ENCODE peak calls at places on chromosomes 4 and X, in seven cellular contexts. L is activated naive CD4-positive, alpha-beta T cell; Z is HL-60; E is effector memory CD8-positive, alpha-beta T cell; T is mucosa of gallbladder; C is HEK293T; O is dermis microvascular lymphatic vessel endothelial cell. I is an unnamed sample.

GRCh38 chr4:147247577-147247976 is 233.3 kb upstream of the EDNRA start:
- DNase-seq in L (no peak), Z (no peak), E (no peak), T (no peak), C (no peak), O (no peak), I (no peak)

GRCh38 chr4:137768196-137768595 is 235.9 kb upstream of the PCDH18 start:
- DNase-seq in L (no peak), Z (peak; percentile 6), E (no peak), T (no peak), C (no peak), O (no peak), I (no peak)

GRCh38 chrX:64977830-64978229 is 1.6 kb upstream of the ZC4H2 start:
- DNase-seq in L (no peak), Z (no peak), E (no peak), T (no peak), C (no peak), O (no peak), I (no peak)

GRCh38 chrX:11976663-11977062 is 161.6 kb upstream of the FRMPD4 start:
- DNase-seq in L (no peak), Z (no peak), E (no peak), T (no peak), C (no peak), O (no peak), I (no peak)

GRCh38 chrX:8815460-8816065 is 14.4 kb upstream of the FAM9A start:
- DNase-seq in L (no peak), Z (peak; percentile 4), E (peak; percentile 23), T (peak; percentile 34), C (peak; percentile 48), O (peak; percentile 36), I (peak; percentile 16)

GRCh38 chr4:7419961-7420660 is 14.6 kb downstream of the PSAPL1 start:
- DNase-seq in L (no peak), Z (no peak), E (no peak), T (no peak), C (no peak), O (no peak), I (no peak)

GRCh38 chr4:676871-677235 is 2.5 kb downstream of the MYL5 start:
- DNase-seq in L (no peak), Z (no peak), E (no peak), T (no peak), C (no peak), O (no peak), I (no peak)

GRCh38 chr4:21452931-21453330 is 495.6 kb downstream of the KCNIP4 start:
- DNase-seq in L (no peak), Z (no peak), E (no peak), T (no peak), C (no peak), O (no peak), I (no peak)

GRCh38 chr4:157231525-157231924 is 11.0 kb downstream of the GRIA2 start:
- DNase-seq in L (no peak), Z (no peak), E (no peak), T (no peak), C (no peak), O (no peak), I (no peak)

GRCh38 chrX:103889216-103889615 is 57.2 kb upstream of the RAB9B start:
- DNase-seq in L (no peak), Z (no peak), E (no peak), T (no peak), C (no peak), O (no peak), I (no peak)

GRCh38 chr4:114263233-114263632 is 283.8 kb upstream of the ARSJ start:
- DNase-seq in L (no peak), Z (no peak), E (no peak), T (no peak), C (no peak), O (peak; percentile 63), I (no peak)

GRCh38 chr4:20408596-20408995 is 156.9 kb downstream of the SLIT2 start:
- DNase-seq in L (no peak), Z (no peak), E (no peak), T (no peak), C (no peak), O (no peak), I (no peak)

GRCh38 chr4:114237997-114238396 is 258.6 kb upstream of the ARSJ start:
- DNase-seq in L (no peak), Z (no peak), E (no peak), T (no peak), C (no peak), O (no peak), I (no peak)

GRCh38 chrX:18793601-18794089 is 86.2 kb downstream of the PPEF1 start:
- DNase-seq in L (no peak), Z (no peak), E (no peak), T (no peak), C (peak; percentile 53), O (peak; percentile 48), I (no peak)

GRCh38 chrX:1554469-1555210 is 17.7 kb upstream of the P2RY8 start:
- DNase-seq in L (no peak), Z (no peak), E (peak; percentile 52), T (no peak), C (no peak), O (no peak), I (no peak)

GRCh38 chr4:147542229-147542990 is 61.5 kb downstream of the EDNRA start:
- DNase-seq in L (no peak), Z (no peak), E (no peak), T (no peak), C (no peak), O (no peak), I (no peak)

GRCh38 chr4:107757860-107758476 is 37.9 kb upstream of the PAPSS1 start:
- DNase-seq in L (no peak), Z (no peak), E (no peak), T (no peak), C (peak; percentile 33), O (peak; percentile 41), I (no peak)

GRCh38 chrX:77969538-77969937 is at the start of gene PGAM4:
- DNase-seq in L (no peak), Z (no peak), E (no peak), T (no peak), C (no peak), O (no peak), I (no peak)

GRCh38 chr4:6180841-6181631 is 19.3 kb downstream of the JAKMIP1 start:
- DNase-seq in L (no peak), Z (no peak), E (peak; percentile 57), T (no peak), C (no peak), O (no peak), I (no peak)

GRCh38 chr4:41913509-41913908 is 21.7 kb upstream of the TMEM33 start:
- DNase-seq in L (no peak), Z (no peak), E (no peak), T (no peak), C (no peak), O (no peak), I (no peak)